ENCODE peak calls at places on chromosomes 13 and 19, in nine cellular contexts. O, X, I, W, Z, G, Q, V and M are unnamed samples.

GRCh38 chr19:11558881-11559828 is at the start of gene ELOF1:
- ATAC-seq in G (peak), X (peak), W (peak), Z (peak), O (peak), Q (peak), I (peak), V (peak), M (peak)

GRCh38 chr13:27967203-27967735 is 1.8 kb downstream of the CDX2 start:
- ATAC-seq in G (no peak), X (no peak), I (no peak), O (peak), V (no peak), Q (no peak), W (no peak), Z (no peak), M (no peak)

GRCh38 chr13:26475176-26476110 is 82.0 kb upstream of the WASF3 start:
- ATAC-seq in I (peak), G (no peak), X (peak), V (peak), Q (no peak), W (no peak), Z (no peak), O (no peak), M (no peak)

GRCh38 chr13:99662678-99663077 is 161.4 kb downstream of the TM9SF2 start:
- ATAC-seq in G (no peak), X (no peak), Q (no peak), W (no peak), O (no peak), V (peak), I (peak), Z (no peak), M (no peak)

GRCh38 chr13:101706651-101707050 is 254.2 kb downstream of the ITGBL1 start:
- ATAC-seq in Z (no peak), W (peak), X (peak), I (peak), O (no peak), Q (no peak), V (peak), G (no peak), M (peak)

GRCh38 chr19:30675086-30675485 is 302.9 kb downstream of the ZNF536 start:
- ATAC-seq in W (no peak), Z (no peak), G (no peak), X (no peak), V (no peak), O (no peak), Q (no peak), I (no peak), M (no peak)

GRCh38 chr13:47598340-47598911 is 402.6 kb downstream of the SUCLA2 start:
- ATAC-seq in G (no peak), X (no peak), Q (no peak), I (no peak), O (no peak), Z (no peak), W (no peak), V (no peak), M (no peak)

GRCh38 chr13:36973621-36974268 is 25.4 kb downstream of the ALG5 start:
- ATAC-seq in Z (no peak), O (no peak), V (no peak), W (no peak), I (no peak), Q (no peak), X (no peak), G (no peak), M (no peak)

GRCh38 chr19:31383553-31383952 is 34.3 kb upstream of the TSHZ3 start:
- ATAC-seq in O (no peak), Z (no peak), W (no peak), X (no peak), I (no peak), V (no peak), G (no peak), Q (no peak), M (no peak)

GRCh38 chr19:29622191-29623070 is 16.3 kb downstream of the POP4 start:
- ATAC-seq in V (no peak), Q (no peak), X (no peak), G (no peak), W (no peak), I (no peak), Z (no peak), O (peak), M (no peak)

GRCh38 chr13:105904034-105904742 is 631.3 kb downstream of the EFNB2 start:
- ATAC-seq in O (no peak), I (no peak), Z (no peak), X (no peak), Q (no peak), W (no peak), G (no peak), V (no peak), M (no peak)

GRCh38 chr13:109747524-109747923 is 38.9 kb downstream of the IRS2 start:
- ATAC-seq in I (no peak), V (no peak), O (no peak), Q (peak), G (no peak), W (no peak), Z (no peak), X (no peak), M (no peak)

GRCh38 chr19:34230833-34231232 is 23.5 kb upstream of the GARRE1 start:
- ATAC-seq in V (no peak), W (no peak), Z (no peak), I (no peak), Q (no peak), O (no peak), G (no peak), X (no peak), M (no peak)

GRCh38 chr19:39131255-39131755 is 5.7 kb downstream of the PAK4 start:
- ATAC-seq in Q (no peak), W (no peak), O (no peak), V (no peak), Z (no peak), X (no peak), G (no peak), I (peak), M (peak)

GRCh38 chr13:101452519-101453485 is at the start of gene ITGBL1:
- ATAC-seq in O (peak), X (no peak), Q (no peak), Z (no peak), W (no peak), I (peak), G (peak), V (peak), M (no peak)

GRCh38 chr13:43006893-43007631 is 15.0 kb upstream of the EPSTI1 start:
- ATAC-seq in V (peak), X (peak), Q (no peak), O (no peak), W (peak), I (peak), Z (no peak), G (no peak), M (no peak)

GRCh38 chr13:29428310-29428991 is 167.0 kb downstream of the SLC7A1 start:
- ATAC-seq in Q (peak), X (peak), I (peak), O (peak), G (peak), W (no peak), Z (peak), V (peak), M (peak)

GRCh38 chr13:89925107-89925506 is 1422.4 kb upstream of the MIR17HG start:
- ATAC-seq in O (no peak), I (peak), Z (no peak), X (peak), W (no peak), G (no peak), V (peak), Q (peak), M (no peak)

GRCh38 chr19:48102870-48103751 is 7.5 kb downstream of the PLA2G4C start:
- ATAC-seq in Z (no peak), Q (peak), X (no peak), G (no peak), O (peak), I (peak), V (peak), W (no peak), M (no peak)

GRCh38 chr19:29988351-29988750 is 46.3 kb downstream of the URI1 start:
- ATAC-seq in G (no peak), X (no peak), Q (no peak), I (no peak), O (peak), V (no peak), W (no peak), Z (no peak), M (no peak)

GRCh38 chr13:53368948-53369347 is 340.3 kb downstream of the OLFM4 start:
- ATAC-seq in Q (no peak), O (no peak), V (no peak), G (no peak), I (no peak), W (no peak), Z (no peak), X (no peak), M (no peak)
- TF ChIP-seq CTCF in Q (no peak), O (no peak), V (no peak), G (no peak), I (no peak), W (no peak), Z (no peak), X (no peak), M (no peak)

GRCh38 chr13:74870865-74871264 is 611.1 kb downstream of the TBC1D4 start:
- ATAC-seq in V (no peak), Q (no peak), W (no peak), G (no peak), X (no peak), Z (no peak), O (no peak), I (no peak), M (no peak)

GRCh38 chr13:74868044-74868443 is 613.9 kb downstream of the TBC1D4 start:
- ATAC-seq in X (no peak), W (no peak), G (no peak), V (no peak), Z (no peak), I (no peak), O (no peak), Q (no peak), M (no peak)

GRCh38 chr13:74869846-74870245 is 612.1 kb downstream of the TBC1D4 start:
- ATAC-seq in W (no peak), X (no peak), V (no peak), G (no peak), Z (no peak), O (no peak), I (no peak), Q (no peak), M (no peak)

GRCh38 chr13:74866151-74866550 is 615.8 kb downstream of the TBC1D4 start:
- ATAC-seq in Q (no peak), I (no peak), X (no peak), V (no peak), G (no peak), Z (no peak), W (no peak), O (no peak), M (no peak)

DNA sequence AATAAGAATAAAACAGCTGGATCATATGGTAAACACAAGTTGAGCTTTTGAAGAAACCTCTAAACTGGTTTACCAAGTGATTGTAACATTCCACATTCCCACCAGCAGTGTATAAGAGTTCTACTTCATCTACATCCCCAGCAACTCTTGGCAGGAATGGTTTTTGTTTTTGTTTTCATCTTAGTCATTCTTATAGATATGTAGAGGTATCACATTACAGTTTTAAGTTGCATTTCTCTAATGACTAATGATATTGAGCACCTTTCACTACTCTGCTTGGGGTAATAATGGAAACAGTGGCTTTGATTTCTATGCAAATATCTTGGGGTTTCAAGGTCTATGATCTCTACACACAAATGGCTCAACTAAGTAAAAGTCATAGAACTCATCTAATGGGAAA is 614.5 kb downstream of the TBC1D4 start:
- ATAC-seq in I (no peak), Q (no peak), G (no peak), V (no peak), W (no peak), O (no peak), Z (no peak), X (no peak), M (no peak)
- TF ChIP-seq CTCF in I (no peak), Q (no peak), G (no peak), V (no peak), W (no peak), O (no peak), Z (no peak), X (no peak), M (no peak)

GRCh38 chr19:42325308-42325895 is at the start of gene MEGF8:
- ATAC-seq in W (peak), G (peak), X (peak), I (peak), Q (peak), Z (peak), O (peak), V (peak), M (peak)
- TF ChIP-seq CTCF in W (peak), G (peak), X (peak), I (peak), Q (peak), Z (no peak), O (peak), V (peak), M (peak)

GRCh38 chr19:3977242-3978143 is 6.6 kb upstream of the DAPK3 start:
- ATAC-seq in Q (peak), V (no peak), W (no peak), Z (no peak), I (peak), X (peak), O (peak), G (no peak), M (no peak)
- TF ChIP-seq CTCF in Q (peak), V (no peak), W (no peak), Z (no peak), I (no peak), X (no peak), O (no peak), G (peak), M (no peak)

GRCh38 chr19:5974721-5975387 is 3.1 kb downstream of the RANBP3 start:
- ATAC-seq in X (peak), I (peak), O (no peak), G (no peak), Z (no peak), V (peak), Q (no peak), W (no peak), M (no peak)
- TF ChIP-seq CTCF in X (no peak), I (no peak), O (no peak), G (no peak), Z (no peak), V (no peak), Q (no peak), W (no peak), M (no peak)

GRCh38 chr13:41590122-41590521 is 132.8 kb downstream of the RGCC start:
- ATAC-seq in G (no peak), Z (no peak), W (no peak), X (no peak), Q (no peak), O (no peak), I (no peak), V (no peak), M (no peak)

GRCh38 chr13:41590643-41591042 is 133.3 kb downstream of the RGCC start:
- ATAC-seq in W (no peak), O (no peak), V (no peak), I (no peak), G (no peak), Q (no peak), X (no peak), Z (no peak), M (no peak)

GRCh38 chr13:41588899-41589298 is 131.5 kb downstream of the RGCC start:
- ATAC-seq in X (no peak), O (peak), G (no peak), Z (peak), V (peak), I (no peak), Q (peak), W (no peak), M (no peak)

GRCh38 chr13:41589434-41589833 is 132.1 kb downstream of the RGCC start:
- ATAC-seq in Z (no peak), G (no peak), Q (no peak), X (no peak), V (no peak), O (no peak), W (no peak), I (no peak), M (no peak)

DNA sequence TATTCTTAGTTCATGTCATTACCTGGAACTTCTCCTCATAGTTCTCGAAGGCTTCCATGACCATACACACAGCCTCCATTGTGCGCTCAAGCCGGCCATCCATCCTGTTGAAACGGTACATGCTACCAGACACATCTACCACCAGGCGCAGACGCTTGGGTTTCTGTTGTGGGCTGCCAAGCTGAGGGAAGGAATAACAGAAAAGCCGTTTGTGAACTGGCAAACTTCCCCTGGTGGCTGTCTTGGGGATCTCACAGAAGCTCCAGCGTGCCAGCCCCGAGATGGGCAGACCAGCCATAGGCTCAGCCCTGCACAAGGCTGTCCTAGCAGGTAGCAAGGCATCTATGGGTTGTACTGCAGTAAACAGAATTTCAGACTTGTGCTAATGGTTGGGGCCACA is 130.1 kb downstream of the RGCC start:
- ATAC-seq in Q (peak), I (no peak), O (no peak), G (no peak), V (no peak), Z (no peak), X (no peak), W (no peak), M (peak)
- TF ChIP-seq CTCF in Q (peak), I (no peak), O (no peak), G (no peak), V (no peak), Z (no peak), X (no peak), W (no peak), M (no peak)

DNA sequence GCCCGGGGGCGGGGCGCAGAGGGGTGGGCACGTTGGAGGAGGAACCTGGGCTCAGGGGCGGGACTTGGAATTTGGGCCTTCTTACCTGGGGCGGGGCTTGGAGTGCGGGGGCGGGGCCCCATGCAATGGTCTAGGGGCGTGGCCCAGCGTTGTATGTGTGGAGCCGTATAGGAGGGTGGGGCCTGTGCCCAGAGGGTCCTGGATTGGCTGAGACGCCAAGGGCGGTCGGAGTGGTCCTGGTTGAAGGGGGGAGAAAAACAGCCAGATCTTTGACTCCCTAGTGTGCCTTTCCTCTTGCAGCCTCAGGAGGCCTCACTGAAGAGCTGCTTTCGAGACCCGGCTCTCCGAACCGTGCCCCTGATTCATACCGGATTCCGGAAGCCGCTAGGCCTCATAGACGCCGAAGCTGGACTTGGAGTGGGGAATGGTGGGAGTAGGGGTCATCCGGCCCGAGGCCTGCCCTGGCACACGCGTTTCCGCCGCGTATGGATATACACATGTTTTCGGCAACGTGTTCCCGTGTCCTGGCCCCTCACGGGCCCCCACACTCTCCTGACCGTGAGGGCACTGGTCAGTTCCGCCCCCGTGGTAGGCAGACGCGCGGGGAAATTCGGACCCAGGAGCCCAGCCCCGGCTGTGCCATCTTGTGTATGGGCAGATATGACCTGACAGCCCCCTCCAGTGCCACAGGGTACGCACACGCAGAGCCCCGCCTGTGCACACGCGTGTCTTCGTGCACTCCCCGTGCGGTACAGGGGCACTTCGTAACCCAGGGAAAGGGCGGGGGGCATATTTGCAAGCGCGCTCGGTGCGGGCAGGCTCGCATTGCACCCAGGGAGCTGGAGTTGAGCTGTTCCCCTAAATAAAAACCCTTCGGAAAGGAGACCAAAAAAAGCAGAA is 661 bp upstream of the PRR12 start:
- ATAC-seq in O (peak), I (peak), Z (peak), Q (peak), X (peak), V (peak), W (peak), G (peak), M (peak)
- TF ChIP-seq CTCF in O (no peak), I (no peak), Z (no peak), Q (no peak), X (peak), V (no peak), W (no peak), G (peak), M (no peak)

GRCh38 chr13:98394820-98395510 is 181.9 kb downstream of the STK24 start:
- ATAC-seq in Q (no peak), Z (no peak), O (no peak), V (no peak), X (no peak), I (no peak), W (no peak), G (no peak), M (no peak)

GRCh38 chr13:98396071-98396710 is 180.7 kb downstream of the STK24 start:
- ATAC-seq in V (no peak), G (no peak), X (no peak), Z (no peak), W (no peak), O (no peak), Q (no peak), I (no peak), M (peak)

GRCh38 chr13:98399756-98400155 is 177.2 kb downstream of the STK24 start:
- ATAC-seq in O (no peak), G (no peak), W (no peak), Z (no peak), Q (no peak), V (no peak), I (no peak), X (no peak), M (no peak)

GRCh38 chr13:98397861-98398260 is 179.0 kb downstream of the STK24 start:
- ATAC-seq in Z (no peak), I (no peak), V (no peak), Q (no peak), W (no peak), X (no peak), G (no peak), O (no peak), M (no peak)

GRCh38 chr13:98397221-98397620 is 179.7 kb downstream of the STK24 start:
- ATAC-seq in W (no peak), G (no peak), O (no peak), X (peak), I (peak), Q (no peak), Z (no peak), V (peak), M (no peak)
- TF ChIP-seq CTCF in W (no peak), G (peak), O (no peak), X (peak), I (peak), Q (no peak), Z (no peak), V (no peak), M (peak)

GRCh38 chr13:95740921-95741320 is 64.0 kb downstream of the DNAJC3 start:
- ATAC-seq in W (no peak), V (no peak), Q (no peak), G (no peak), Z (no peak), I (no peak), X (no peak), O (no peak), M (no peak)
- TF ChIP-seq CTCF in W (no peak), V (no peak), Q (no peak), G (no peak), Z (no peak), I (no peak), X (no peak), O (no peak), M (no peak)